ENCODE peak calls at places on chromosome 16, in eight cellular contexts. E is foreskin fibroblast, N is PC-3, V is dorsolateral prefrontal cortex, T is BE2C, W is heart right ventricle, R is stomach, J is astrocyte of the spinal cord. C is an unnamed sample.
A peak's percentile ranks its signal among the peaks of the same experiment; 100 is the strongest.

GRCh38 chr16:64092284-64092683 is 1029.6 kb downstream of the CDH11 start:
- DNase-seq in E (peak; percentile 42), T (no peak), N (peak; percentile 83), R (no peak), W (no peak), V (no peak), J (peak; percentile 71), C (peak; percentile 85)

GRCh38 chr16:84141143-84141670 is 3.8 kb downstream of the HSDL1 start:
- DNase-seq in T (peak; percentile 37), V (no peak), J (no peak), R (no peak), W (no peak), E (no peak), N (no peak), C (no peak)

GRCh38 chr16:3068486-3068885 is 3.0 kb downstream of the IL32 start:
- DNase-seq in W (no peak), T (no peak), N (no peak), R (no peak), V (no peak), J (no peak), E (no peak), C (no peak)

GRCh38 chr16:88131966-88132365 is 180.7 kb downstream of the BANP start:
- DNase-seq in N (no peak), J (no peak), V (no peak), R (no peak), T (no peak), W (no peak), E (no peak), C (no peak)

GRCh38 chr16:3431779-3432219 is 11.5 kb downstream of the ZNF597 start:
- DNase-seq in R (peak; percentile 35), E (peak; percentile 61), N (no peak), T (peak; percentile 88), W (peak; percentile 22), V (peak; percentile 64), J (peak; percentile 23), C (no peak)

GRCh38 chr16:3051009-3051408 is 4.6 kb downstream of the MMP25 start:
- DNase-seq in J (no peak), T (no peak), R (no peak), V (no peak), E (no peak), W (no peak), N (no peak), C (no peak)

GRCh38 chr16:51012396-51012795 is 138.7 kb downstream of the SALL1 start:
- DNase-seq in J (no peak), R (no peak), N (no peak), W (no peak), V (no peak), E (no peak), T (no peak), C (no peak)

GRCh38 chr16:31527617-31528287 is at the start of gene AHSP:
- DNase-seq in T (no peak), N (no peak), J (no peak), W (no peak), R (no peak), E (no peak), V (no peak), C (no peak)

GRCh38 chr16:52309761-52310416 is 237.1 kb downstream of the TOX3 start:
- DNase-seq in T (no peak), V (no peak), J (no peak), R (no peak), W (no peak), N (no peak), E (no peak), C (no peak)

GRCh38 chr16:24360936-24361335 is 104.8 kb downstream of the CACNG3 start:
- DNase-seq in N (no peak), R (no peak), W (no peak), J (no peak), T (no peak), V (no peak), E (no peak), C (no peak)
- TF ChIP-seq CTCF in N (no peak), R (no peak), W (no peak), J (no peak), T (no peak), V (no peak), E (no peak), C (no peak)

DNA sequence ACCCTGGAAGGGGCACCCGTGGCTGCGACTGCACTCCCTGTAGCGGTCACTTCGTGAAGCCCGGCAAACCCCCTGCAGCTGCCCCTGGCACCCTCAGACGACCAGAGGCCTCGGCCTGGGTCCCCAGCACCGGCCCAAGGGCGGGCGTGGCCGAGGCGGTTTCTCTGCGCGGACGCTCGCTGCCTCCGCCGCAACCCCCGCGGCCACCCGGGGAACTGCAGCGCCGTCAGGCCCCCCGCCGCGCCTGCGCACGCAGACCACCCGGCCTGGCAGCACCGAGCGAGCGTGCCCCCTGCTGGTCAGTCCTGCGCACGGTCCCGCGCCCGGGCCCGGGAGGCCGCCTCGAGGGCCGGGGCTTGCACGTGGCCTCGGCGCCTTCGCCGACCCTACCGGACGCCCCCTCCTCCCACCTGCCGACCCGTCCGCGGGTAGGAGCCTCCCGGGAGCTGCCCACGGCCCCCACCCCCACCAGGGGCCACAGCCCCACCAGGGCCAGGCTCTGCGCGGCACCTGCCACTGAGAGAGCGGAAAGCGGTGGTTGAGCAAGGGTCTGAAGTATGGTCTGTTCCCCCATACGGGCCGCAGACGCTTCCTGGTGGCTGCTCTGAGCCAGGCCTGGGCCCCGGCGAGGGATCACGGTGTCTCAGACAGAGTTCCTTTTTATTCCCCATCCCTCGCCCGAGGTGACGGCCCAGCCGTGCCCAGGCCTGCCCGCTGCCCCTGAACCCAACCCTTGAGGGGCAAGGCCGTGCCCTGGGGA is 11.5 kb upstream of the HS3ST6 start:
- DNase-seq in N (peak; percentile 80), V (peak; percentile 91), E (peak; percentile 94), J (peak; percentile 75), R (peak; percentile 93), T (peak; percentile 94), W (peak; percentile 88), C (peak; percentile 77)
- H3K4me3 ChIP-seq in N (peak overlapping the region; percentile 64), V (peak overlapping the region; percentile 69), E (peak overlapping the region; percentile 47), J (peak overlapping the region; percentile 41), R (peak overlapping the region; percentile 68), T (peak overlapping the region; percentile 61), W (peak overlapping the region; percentile 51), C (peak overlapping the region; percentile 38)

DNA sequence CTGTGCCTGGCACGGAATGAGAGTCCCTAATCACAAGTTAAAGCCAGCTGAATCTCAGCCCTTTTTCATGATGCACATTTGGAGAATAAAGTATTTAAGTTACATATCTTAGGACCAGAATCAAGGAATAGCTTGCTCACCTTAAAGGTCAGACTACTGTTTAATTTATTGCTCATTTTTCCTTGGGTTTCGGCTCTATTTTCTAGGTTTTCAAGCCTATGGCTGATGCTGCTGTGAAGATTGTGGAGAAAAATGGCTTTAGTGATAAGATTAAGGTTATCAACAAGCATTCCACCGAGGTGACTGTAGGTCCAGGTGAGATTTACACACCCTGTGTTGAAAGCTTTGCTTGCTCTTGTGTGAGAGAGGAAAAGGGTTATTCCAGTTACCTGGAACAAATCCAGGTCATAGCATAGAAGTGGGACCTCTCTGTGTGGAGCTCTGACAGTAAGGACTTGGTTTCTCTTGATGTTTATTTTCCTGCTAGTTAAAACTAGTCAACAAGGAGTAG is 18.1 kb downstream of the PRMT7 start:
- DNase-seq in E (no peak), R (no peak), T (no peak), N (no peak), V (no peak), W (no peak), J (no peak), C (no peak)
- TF ChIP-seq CTCF in E (no peak), R (no peak), T (no peak), N (no peak), V (no peak), W (no peak), J (no peak), C (no peak)

DNA sequence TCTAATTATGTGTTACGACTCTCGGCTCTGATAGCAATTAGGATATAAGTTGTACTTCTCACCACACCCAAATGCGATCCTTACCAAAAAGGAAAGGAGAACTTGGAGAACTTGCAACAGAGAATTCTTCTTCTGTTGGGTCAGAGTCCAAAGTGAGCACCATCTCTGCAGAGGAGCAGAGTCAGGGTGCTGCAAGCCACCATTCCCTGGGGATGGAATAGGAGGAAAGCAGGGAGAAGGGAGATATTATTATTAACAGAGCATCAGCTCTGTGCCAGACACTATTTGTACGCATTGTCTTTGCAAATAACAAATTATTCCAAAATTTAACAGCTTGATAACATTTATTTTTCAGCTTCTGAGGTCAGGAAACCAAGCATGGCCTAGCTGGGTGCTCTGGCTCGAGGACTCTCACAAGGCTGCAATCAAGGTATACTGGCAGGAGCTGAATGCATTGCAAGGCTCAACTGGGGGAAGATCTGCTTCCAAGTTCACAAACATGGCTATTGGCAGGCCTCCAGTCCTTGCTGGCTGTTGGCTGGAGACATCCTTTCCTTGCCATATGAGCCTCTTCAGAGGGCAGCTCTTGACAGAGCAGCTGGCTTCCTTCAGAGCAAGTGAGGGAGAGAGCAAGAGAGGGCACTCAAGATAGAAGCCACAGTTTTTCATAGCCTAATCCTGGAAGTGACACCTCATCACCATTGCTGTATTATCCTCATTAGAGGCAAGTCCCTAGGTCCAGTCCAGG is 296.2 kb upstream of the CDH5 start:
- DNase-seq in N (no peak), J (peak; percentile 33), V (peak; percentile 43), E (peak; percentile 66), W (peak; percentile 57), R (peak; percentile 41), T (no peak), C (no peak)
- H3K4me3 ChIP-seq in N (no peak overlapping the region), J (no peak overlapping the region), V (no peak overlapping the region), E (no peak overlapping the region), W (no peak overlapping the region), R (no peak overlapping the region), T (no peak overlapping the region), C (no peak overlapping the region)

GRCh38 chr16:27747946-27748345 is 198.0 kb downstream of the KATNIP start:
- DNase-seq in W (no peak), R (no peak), N (no peak), E (no peak), J (no peak), V (no peak), T (no peak), C (no peak)

GRCh38 chr16:27749547-27749875 is 199.6 kb downstream of the KATNIP start:
- DNase-seq in E (no peak), R (no peak), J (no peak), V (no peak), N (no peak), W (no peak), T (no peak), C (no peak)

GRCh38 chr16:27749946-27750345 is 200.0 kb downstream of the KATNIP start:
- DNase-seq in E (no peak), N (no peak), T (no peak), R (no peak), V (no peak), W (no peak), J (no peak), C (no peak)

GRCh38 chr16:27751676-27752075 is 201.7 kb downstream of the KATNIP start:
- DNase-seq in T (no peak), N (no peak), J (no peak), R (no peak), V (no peak), W (no peak), E (no peak), C (no peak)

DNA sequence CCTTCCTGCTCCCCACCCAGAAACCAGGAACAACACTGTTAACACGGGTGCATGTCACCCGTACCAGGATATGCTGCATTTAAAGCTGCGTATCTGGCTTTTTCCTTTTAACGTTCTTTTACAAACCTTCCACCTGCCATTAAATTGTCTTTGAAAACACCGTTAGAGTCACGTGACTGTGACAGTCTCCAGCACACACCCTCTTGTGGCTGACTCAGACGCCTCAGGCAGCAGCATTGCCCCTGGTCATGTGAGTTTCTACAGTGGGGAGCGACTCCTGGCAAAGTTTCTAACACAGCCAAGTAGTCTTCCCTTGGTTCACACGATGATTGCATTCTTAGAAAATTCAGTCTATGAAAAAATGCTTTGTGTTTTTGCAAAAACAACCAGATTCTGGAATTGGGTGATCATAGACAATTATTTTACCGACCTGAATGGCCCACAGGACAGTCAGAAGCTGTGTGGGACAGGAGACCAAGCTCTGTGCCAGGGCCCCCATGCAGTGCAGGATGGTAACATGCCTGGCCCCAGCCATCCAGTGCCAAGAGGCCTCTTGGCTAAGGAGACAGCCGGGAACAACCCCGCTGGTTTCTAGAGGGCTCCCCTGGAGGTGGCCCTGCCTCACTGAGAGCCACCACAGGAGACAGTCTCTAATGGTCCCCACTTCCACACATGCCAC is 199.1 kb downstream of the KATNIP start:
- DNase-seq in R (no peak), W (peak; percentile 20), E (peak; percentile 94), T (peak; percentile 61), V (no peak), J (peak; percentile 78), N (peak; percentile 65), C (peak; percentile 78)
- TF ChIP-seq CTCF in R (no peak), W (no peak), E (peak; percentile 6), T (peak; percentile 45), V (peak; percentile 29), J (peak; percentile 32), N (no peak), C (no peak)

C was measured in epithelial cell of esophagus.